ENCODE peak calls at places on chromosome 6, in four cellular contexts. O is H1; E is activated CD8-positive, alpha-beta memory T cell treated with anti-CD3 and anti-CD28 coated beads for 1 hour; N is Calu3. X is an unnamed sample.

GRCh38 chr6:27280540-27281000 is 31.5 kb downstream of the POM121L2 start:
- DNase-seq in E (no peak), O (no peak), N (peak; percentile 34), X (no peak)

GRCh38 chr6:141700836-141701235 is 431.9 kb upstream of the GJE1 start:
- DNase-seq in O (no peak), N (no peak), E (no peak), X (no peak)

GRCh38 chr6:5325173-5325572 is 63.9 kb downstream of the FARS2 start:
- DNase-seq in E (no peak), N (no peak), O (no peak), X (no peak)

GRCh38 chr6:45691426-45691825 is 313.7 kb upstream of the SUPT3H start:
- DNase-seq in O (no peak), E (no peak), N (no peak), X (no peak)

GRCh38 chr6:31399589-31400466 is 3.6 kb upstream of the MICA start:
- DNase-seq in E (no peak), N (peak; percentile 96), O (no peak), X (peak; percentile 45)

GRCh38 chr6:88359530-88360202 is 193.5 kb upstream of the CNR1 start:
- DNase-seq in N (no peak), E (no peak), O (no peak), X (no peak)

GRCh38 chr6:31723980-31724691 is 963 bp downstream of the MPIG6B start:
- DNase-seq in E (no peak), N (no peak), O (no peak), X (no peak)

GRCh38 chr6:126147416-126147815 is 161.1 kb downstream of the TRMT11 start:
- DNase-seq in O (no peak), N (no peak), E (no peak), X (no peak)

GRCh38 chr6:136415351-136416005 is 125.8 kb upstream of the BCLAF1 start:
- DNase-seq in E (no peak), N (no peak), O (no peak), X (no peak)

GRCh38 chr6:166955865-166956443 is 396 bp downstream of the RNASET2 start:
- DNase-seq in O (no peak), N (no peak), E (no peak), X (no peak)

GRCh38 chr6:139753198-139753861 is 378.9 kb upstream of the CITED2 start:
- DNase-seq in O (no peak), N (no peak), E (no peak), X (no peak)

GRCh38 chr6:86487660-86488221 is 449.6 kb upstream of the HTR1E start:
- DNase-seq in E (no peak), N (no peak), O (no peak), X (no peak)

X was measured in iPS DF 6.9.